ENCODE peak calls at places on chromosomes 2 and 18, in four cellular contexts. U is K562, K is HepG2, R is GM12878. P is an unnamed sample.
A peak's percentile ranks its signal among the peaks of the same experiment; 100 is the strongest.

GRCh38 chr2:8534729-8535397 is 147.0 kb upstream of the ID2 start:
- DNase-seq in U (peak; percentile 31), K (peak; percentile 48), R (no peak), P (no peak)

GRCh38 chr18:14943486-14943885 is 195.5 kb downstream of the ANKRD30B start:
- DNase-seq in U (no peak), K (no peak), R (no peak), P (no peak)

GRCh38 chr2:70403267-70404053 is 101.6 kb upstream of the FAM136A start:
- DNase-seq in U (no peak), K (peak; percentile 42), R (no peak), P (peak; percentile 31)

GRCh38 chr2:44342854-44343253 is 18.4 kb downstream of the PREPL start:
- DNase-seq in U (no peak), K (peak; percentile 51), R (no peak), P (no peak)

GRCh38 chr2:8625399-8626283 is 56.2 kb upstream of the ID2 start:
- DNase-seq in U (no peak), K (peak; percentile 96), R (no peak), P (no peak)

GRCh38 chr2:95734976-95735890 is 143.4 kb downstream of the TRIM43 start:
- DNase-seq in U (no peak), K (no peak), R (no peak), P (no peak)

GRCh38 chr2:116769515-116769914 is 1045.0 kb upstream of the DDX18 start:
- DNase-seq in U (no peak), K (no peak), R (no peak), P (no peak)

GRCh38 chr2:46800218-46800617 is 115.4 kb downstream of the MCFD2 start:
- DNase-seq in U (no peak), K (no peak), R (no peak), P (no peak)

GRCh38 chr2:58101500-58101899 is 54.9 kb downstream of the VRK2 start:
- DNase-seq in U (no peak), K (no peak), R (no peak), P (no peak)

GRCh38 chr2:241257419-241258032 is 57.9 kb downstream of the HDLBP start:
- DNase-seq in U (no peak), K (no peak), R (no peak), P (no peak)

DNA sequence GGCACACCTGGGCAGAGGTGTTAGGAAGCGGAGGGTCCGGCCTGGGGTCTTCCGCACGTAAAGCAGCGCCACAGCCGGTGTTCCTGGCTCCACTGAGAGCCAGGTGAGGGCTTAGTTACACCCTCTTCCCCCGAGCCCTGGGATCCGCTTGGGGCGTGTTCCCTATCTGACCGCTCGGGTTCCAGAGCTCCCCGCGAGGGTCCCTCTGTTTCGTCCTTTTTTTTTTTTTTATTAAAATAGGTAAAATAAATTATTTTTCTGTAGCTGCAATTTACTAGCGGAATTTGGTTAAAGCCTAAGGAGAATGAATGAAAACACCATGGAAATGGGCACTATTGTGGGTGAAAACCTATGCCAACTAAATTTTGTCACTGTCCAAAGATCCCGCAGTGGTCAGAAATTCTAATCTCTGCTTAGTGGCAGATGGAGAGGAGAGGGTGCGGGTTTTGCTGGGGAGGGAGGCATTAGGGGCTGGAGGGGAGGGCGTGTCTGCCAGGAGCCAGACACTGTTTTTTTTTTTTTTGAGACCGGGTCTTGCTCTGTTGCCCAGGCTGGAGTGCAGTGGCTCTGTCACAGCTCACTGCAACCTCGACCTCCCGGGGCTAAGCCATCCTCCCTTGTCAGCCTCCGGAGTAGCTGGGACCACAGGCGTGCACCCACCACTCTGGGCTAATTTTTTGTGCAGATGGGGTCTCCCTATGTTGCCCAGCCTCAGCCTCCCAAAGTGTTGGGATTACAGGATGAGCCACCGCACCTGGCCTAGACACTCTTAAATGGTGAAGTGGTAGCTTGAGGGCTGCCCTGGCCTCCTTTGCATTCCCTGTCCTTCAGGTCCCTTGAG is 834 bp downstream of the PDCL3 start:
- DNase-seq in U (peak; percentile 49), K (no peak), R (no peak), P (no peak)
- TF ChIP-seq CREM in U (no peak), K (no peak), R (no peak), P (no peak)

DNA sequence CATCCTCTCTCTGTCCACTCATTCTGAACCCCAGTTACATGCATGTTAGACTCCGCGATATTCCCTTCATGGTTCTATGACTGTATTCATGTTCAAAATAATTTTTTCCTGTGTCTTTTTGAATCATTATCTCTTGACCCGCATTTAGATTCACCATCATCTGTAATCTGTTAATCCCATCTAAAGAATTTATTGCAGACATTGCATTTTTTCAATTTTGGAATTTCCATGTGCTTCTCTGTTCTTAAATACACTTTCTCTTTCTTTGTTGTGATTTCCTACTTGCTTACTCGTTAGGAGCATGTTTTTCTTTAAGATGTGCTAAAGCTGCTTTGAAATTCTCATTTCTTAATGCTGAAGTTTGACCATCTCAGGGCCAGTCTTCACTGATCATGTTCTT is 122.2 kb downstream of the ATP9B start:
- DNase-seq in U (no peak), K (no peak), R (no peak), P (no peak)
- TF ChIP-seq CREM in U (no peak), K (no peak), R (no peak), P (no peak)

GRCh38 chr2:212958757-212959295 is 192.6 kb downstream of the IKZF2 start:
- DNase-seq in U (no peak), K (no peak), R (no peak), P (no peak)
- TF ChIP-seq CREM in U (no peak), K (no peak), R (no peak), P (no peak)

GRCh38 chr2:138087761-138088602 is 123.7 kb downstream of the HNMT start:
- DNase-seq in U (no peak), K (no peak), R (no peak), P (no peak)

GRCh38 chr2:138094031-138094430 is 129.8 kb downstream of the HNMT start:
- DNase-seq in U (no peak), K (no peak), R (no peak), P (no peak)

GRCh38 chr2:138086556-138086955 is 122.3 kb downstream of the HNMT start:
- DNase-seq in U (no peak), K (no peak), R (no peak), P (no peak)

GRCh38 chr2:138093455-138093854 is 129.2 kb downstream of the HNMT start:
- DNase-seq in U (no peak), K (no peak), R (no peak), P (no peak)

DNA sequence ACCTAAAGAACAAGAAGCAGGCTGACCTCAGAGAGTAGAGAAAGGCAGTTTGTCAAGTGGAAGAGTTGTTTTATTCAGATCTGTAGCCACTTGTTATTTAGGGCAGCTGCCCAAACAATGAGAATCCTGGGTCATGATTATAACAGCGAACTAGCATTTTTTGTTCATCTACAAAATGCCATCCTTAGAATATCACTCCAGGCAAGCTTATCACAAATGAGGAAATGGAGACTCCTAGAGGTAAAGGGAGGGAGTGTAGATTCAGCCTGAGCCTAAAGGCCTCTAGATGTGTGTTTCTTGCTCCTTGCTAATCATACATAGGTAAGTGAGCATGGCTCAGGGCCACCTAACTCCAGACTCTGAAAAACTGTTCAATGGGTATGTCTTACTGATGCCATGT is 126.1 kb downstream of the HNMT start:
- DNase-seq in U (peak; percentile 35), K (peak; percentile 64), R (no peak), P (no peak)
- TF ChIP-seq CREM in U (no peak), K (no peak), R (no peak), P (no peak)

GRCh38 chr2:181106789-181107418 is 126.5 kb downstream of the UBE2E3 start:
- DNase-seq in U (no peak), K (no peak), R (peak; percentile 74), P (no peak)
- TF ChIP-seq CREM in U (no peak), K (no peak), R (peak; percentile 98), P (no peak)

DNA sequence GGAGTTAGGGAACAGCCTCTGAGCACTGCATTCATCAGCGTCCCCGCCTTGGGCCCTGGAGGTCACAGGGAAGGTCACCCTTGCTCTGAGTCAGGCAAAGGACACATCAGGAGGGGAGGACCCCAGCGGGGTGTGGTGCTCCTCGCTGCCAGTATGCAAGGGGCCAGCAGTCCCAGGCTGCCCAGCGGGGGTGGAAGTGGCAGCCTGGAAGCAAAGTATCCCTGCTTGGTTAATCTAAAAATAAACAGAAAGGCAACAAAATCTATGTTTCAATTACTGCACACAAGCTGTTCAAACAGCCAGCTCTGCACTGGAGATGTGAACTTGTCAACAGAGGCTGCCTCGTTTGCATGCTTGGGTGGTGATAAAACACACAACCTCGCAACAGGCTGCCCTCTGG is 164.1 kb downstream of the KLHL29 start:
- DNase-seq in U (no peak), K (no peak), R (no peak), P (no peak)
- TF ChIP-seq CREM in U (no peak), K (no peak), R (no peak), P (no peak)

DNA sequence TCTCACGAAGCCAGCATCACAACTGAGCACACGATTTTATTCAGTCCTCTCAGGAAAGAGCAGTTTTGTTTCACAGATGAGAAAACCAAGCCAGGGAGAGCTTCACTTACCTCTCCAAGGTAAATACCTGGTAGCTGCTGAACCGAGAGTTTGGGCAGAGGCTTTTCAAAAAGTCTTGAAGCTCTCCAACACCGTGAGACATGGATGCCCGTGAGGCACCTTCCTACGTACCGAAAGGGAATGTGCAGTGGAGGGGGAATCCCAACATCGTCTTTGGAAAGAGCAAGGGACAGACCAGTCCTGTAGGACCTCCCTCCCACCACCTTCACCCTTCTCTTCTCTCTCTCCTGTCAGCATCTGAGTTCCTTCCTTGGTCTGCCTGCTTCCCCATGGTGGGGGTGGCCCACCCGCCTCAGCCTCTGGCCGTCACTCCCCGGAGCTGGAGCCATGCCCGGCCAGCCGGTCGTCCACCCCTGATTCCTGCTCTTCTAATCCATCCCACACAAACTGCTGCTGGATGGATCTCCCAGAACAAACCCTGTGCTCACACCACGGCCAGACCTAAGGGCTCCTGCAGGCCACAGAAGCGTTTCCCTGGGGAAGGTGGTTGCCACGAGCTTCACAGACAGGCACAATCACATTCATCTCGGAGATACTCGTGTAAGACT is 97.3 kb upstream of the SNTG2 start:
- DNase-seq in U (no peak), K (no peak), R (no peak), P (no peak)
- TF ChIP-seq CREM in U (no peak), K (no peak), R (no peak), P (no peak)

GRCh38 chr18:42018831-42019230 is 63.8 kb downstream of the PIK3C3 start:
- DNase-seq in U (no peak), K (no peak), R (no peak), P (no peak)
- TF ChIP-seq CREM in U (no peak), K (no peak), R (no peak), P (no peak)

GRCh38 chr2:38635139-38635538 is 30.8 kb upstream of the GALM start:
- DNase-seq in U (no peak), K (no peak), R (no peak), P (no peak)
- TF ChIP-seq CREM in U (no peak), K (no peak), R (no peak), P (no peak)